ENCODE peak calls at places on chromosomes 13 and 19, in four cellular contexts. Y is HCT116, O is K562, D is HepG2. C is an unnamed sample. For H3K27me3 and H3K36me3, the result is how much of the 10 kb centered on the place peaks cover.

GRCh38 chr13:112481458-112481857 is 105.3 kb downstream of the SPACA7 start:
- DNase-seq in O (no peak), D (no peak), Y (no peak), C (no peak)

GRCh38 chr13:80873589-80873988 is 532.7 kb upstream of the SPRY2 start:
- DNase-seq in Y (no peak), O (no peak), D (no peak), C (no peak)

GRCh38 chr13:63948045-63948444 is 2532.4 kb upstream of the PCDH20 start:
- DNase-seq in D (peak), Y (no peak), O (no peak), C (no peak)

GRCh38 chr13:60311527-60311926 is 85.5 kb upstream of the TDRD3 start:
- DNase-seq in Y (no peak), D (no peak), O (no peak), C (no peak)

GRCh38 chr13:41854758-41855157 is 106.2 kb downstream of the VWA8 start:
- DNase-seq in D (no peak), O (peak), Y (no peak), C (no peak)

GRCh38 chr19:2549701-2550191 is 73.8 kb downstream of the GADD45B start:
- DNase-seq in Y (no peak), D (no peak), O (no peak), C (no peak)

GRCh38 chr13:52020191-52020590 is 4.3 kb upstream of the UTP14C start:
- DNase-seq in O (no peak), D (no peak), Y (no peak), C (no peak)

GRCh38 chr19:41064974-41065569 is 23.2 kb upstream of the CYP2A13 start:
- DNase-seq in Y (peak), O (peak), D (no peak), C (peak)

GRCh38 chr19:40411125-40411842 is 1.9 kb downstream of the PRX start:
- DNase-seq in Y (no peak), O (no peak), D (no peak), C (no peak)

GRCh38 chr19:29119582-29119981 is 93.4 kb downstream of the UQCRFS1 start:
- DNase-seq in D (no peak), Y (no peak), O (no peak), C (peak)

GRCh38 chr19:41298327-41298964 is 11.5 kb upstream of the CCDC97 start:
- DNase-seq in O (no peak), D (no peak), Y (no peak), C (peak)

GRCh38 chr19:1259206-1259872 is 9.8 kb upstream of the CIRBP start:
- DNase-seq in D (peak), Y (no peak), O (peak), C (no peak)

GRCh38 chr13:23570099-23570926 is at the start of gene TNFRSF19:
- DNase-seq in O (peak), Y (no peak), D (peak), C (no peak)

GRCh38 chr13:26508885-26509284 is 48.6 kb upstream of the WASF3 start:
- DNase-seq in Y (no peak), D (no peak), O (no peak), C (no peak)

GRCh38 chr19:15379996-15380647 is 535 bp upstream of the AKAP8 start:
- DNase-seq in Y (peak), O (peak), D (peak), C (peak)

DNA sequence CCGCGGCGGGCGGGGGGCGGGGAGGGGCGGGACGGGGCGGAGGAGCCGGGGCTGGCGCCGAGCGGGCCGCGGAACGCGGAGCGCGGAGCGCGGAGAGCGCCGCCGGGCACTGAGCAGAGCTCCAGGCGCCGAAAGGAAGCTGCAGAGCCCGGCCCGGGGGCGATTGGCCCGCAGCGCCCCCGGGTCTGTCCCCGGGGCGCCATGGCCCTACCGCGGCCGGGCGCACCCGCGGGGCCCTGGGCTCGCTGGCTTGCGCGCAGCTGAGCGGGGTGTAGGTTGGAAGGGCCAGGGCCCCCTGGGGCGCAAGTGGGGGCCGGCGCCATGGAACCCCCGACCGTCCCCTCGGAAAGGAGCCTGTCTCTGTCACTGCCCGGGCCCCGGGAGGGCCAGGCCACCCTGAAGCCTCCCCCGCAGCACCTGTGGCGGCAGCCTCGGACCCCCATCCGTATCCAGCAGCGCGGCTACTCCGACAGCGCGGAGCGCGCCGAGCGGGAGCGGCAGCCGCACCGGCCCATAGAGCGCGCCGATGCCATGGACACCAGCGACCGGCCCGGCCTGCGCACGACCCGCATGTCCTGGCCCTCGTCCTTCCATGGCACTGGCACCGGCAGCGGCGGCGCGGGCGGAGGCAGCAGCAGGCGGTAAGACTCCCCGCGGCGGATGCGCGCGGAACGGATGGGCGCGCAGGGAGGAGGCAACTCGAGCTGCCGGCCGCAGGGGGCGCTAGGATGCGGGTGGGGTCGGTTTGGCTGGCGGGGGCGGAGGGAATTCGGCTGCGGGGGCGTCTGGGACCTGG is at the start of gene PDE4A:
- DNase-seq in O (peak), D (no peak), Y (no peak), C (no peak)
- H3K27me3 ChIP-seq in O (under half), D (half or more), Y (under half), C (under half)

DNA sequence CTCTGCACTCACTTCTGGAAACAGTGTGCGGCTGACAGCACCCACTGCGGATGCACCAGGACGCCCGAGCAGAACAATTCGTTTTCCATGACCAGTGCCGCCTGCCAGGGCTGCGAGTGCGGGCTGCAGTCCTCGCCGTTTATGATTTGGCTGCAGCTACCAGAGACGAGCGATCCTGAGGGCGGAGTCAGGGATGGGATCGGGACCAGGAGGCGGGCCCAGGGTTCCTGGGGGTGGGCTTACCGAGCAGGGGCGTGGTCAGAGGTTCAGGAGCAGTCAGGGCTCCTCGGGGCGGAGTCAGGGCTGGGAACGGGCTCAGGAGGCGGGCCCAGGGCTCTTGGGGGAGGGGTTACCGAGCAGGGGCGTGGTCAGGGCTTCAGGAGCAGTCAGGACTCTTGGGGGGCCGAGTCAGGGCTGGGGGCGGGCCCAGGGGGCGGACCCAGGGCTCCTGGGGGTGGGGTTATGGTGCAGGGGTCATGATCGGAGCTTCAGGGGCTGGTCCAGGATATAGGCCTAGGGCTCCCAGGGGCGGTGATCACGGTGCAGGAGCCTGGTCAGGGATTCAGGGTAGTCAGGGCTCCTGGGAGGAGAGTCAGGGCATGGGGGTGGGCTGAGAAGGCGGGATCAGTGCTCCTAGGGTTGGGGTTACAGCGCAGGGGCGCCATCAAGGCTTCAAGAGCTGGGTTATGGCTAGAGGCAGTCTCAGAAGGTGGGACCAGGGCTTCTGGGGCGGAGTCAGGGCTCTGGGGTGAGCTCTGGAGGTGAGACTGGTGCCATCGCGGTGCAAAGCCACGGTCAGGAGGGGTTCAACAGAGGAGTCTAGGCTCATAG is 1.7 kb downstream of the KLK4 start:
- DNase-seq in D (peak), O (peak), Y (peak), C (peak)
- TF ChIP-seq ZNF274 in D (no peak), O (no peak), Y (no peak), C (no peak)

GRCh38 chr13:48070942-48071341 is 24.0 kb downstream of the MED4 start:
- DNase-seq in O (no peak), Y (no peak), D (no peak), C (no peak)
- H3K36me3 ChIP-seq in O (half or more), Y (half or more), D (half or more), C (half or more)

GRCh38 chr13:99961634-99962033 is 9.9 kb downstream of the ZIC5 start:
- DNase-seq in O (no peak), Y (no peak), D (no peak), C (no peak)
- H3K27me3 ChIP-seq in O (under half), Y (under half), D (under half), C (half or more)

DNA sequence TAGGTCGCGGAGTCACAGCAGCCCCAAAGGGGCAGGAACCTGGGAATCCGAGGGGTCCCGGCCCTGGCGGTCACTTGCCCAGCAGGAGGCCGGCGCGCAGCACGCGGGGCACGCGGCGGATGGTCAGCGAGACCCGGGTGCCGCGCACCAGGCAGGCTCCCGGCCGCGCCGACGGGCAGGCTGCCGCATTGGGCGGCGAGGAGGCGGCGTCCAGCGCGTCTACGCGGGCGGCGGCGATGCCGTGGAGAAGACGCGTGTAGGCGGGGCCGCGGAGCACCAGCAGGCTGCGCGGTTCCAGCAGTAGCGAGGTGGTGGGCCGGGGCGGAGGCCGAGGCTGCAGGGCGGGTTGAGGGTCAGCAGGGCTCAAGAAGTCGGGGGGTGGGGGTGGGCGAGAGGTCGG is 607 bp upstream of the SYNE4 start:
- DNase-seq in D (no peak), Y (no peak), O (no peak), C (no peak)
- TF ChIP-seq ZNF274 in D (no peak), Y (no peak), O (no peak), C (no peak)

C was measured in NT2/D1.